ENCODE peak calls at places on chromosomes 16 and 17, in four cellular contexts. H is HS-27A; S is CD4-positive, CD25-positive, alpha-beta regulatory T cell; X is tibial artery. R is an unnamed sample.

GRCh38 chr16:27197004-27197403 is 6.3 kb upstream of the KDM8 start:
- DNase-seq in H (no peak), S (no peak), X (no peak), R (no peak)

GRCh38 chr17:62967111-62967449 is 1.0 kb downstream of the TANC2 start:
- DNase-seq in H (no peak), S (no peak), X (no peak), R (no peak)

GRCh38 chr16:2043980-2044451 is 3.6 kb downstream of the NTHL1 start:
- DNase-seq in H (no peak), S (no peak), X (no peak), R (no peak)

GRCh38 chr17:8475227-8475626 is 39.5 kb downstream of the NDEL1 start:
- DNase-seq in H (no peak), S (no peak), X (no peak), R (no peak)

GRCh38 chr16:67183-67791 is 5.1 kb downstream of the RHBDF1 start:
- DNase-seq in H (no peak), S (no peak), X (no peak), R (no peak)

GRCh38 chr16:4796982-4797804 is 2.0 kb downstream of the SMIM22 start:
- DNase-seq in H (no peak), S (no peak), X (no peak), R (no peak)

GRCh38 chr17:79658811-79659207 is 48.0 kb upstream of the RBFOX3 start:
- DNase-seq in H (no peak), S (no peak), X (no peak), R (no peak)

GRCh38 chr17:67467500-67468481 is 90.7 kb downstream of the PITPNC1 start:
- DNase-seq in H (no peak), S (no peak), X (no peak), R (no peak)

GRCh38 chr16:86498155-86498651 is 12.1 kb upstream of the FOXF1 start:
- DNase-seq in H (no peak), S (no peak), X (no peak), R (no peak)

GRCh38 chr17:6098050-6098449 is 27.9 kb downstream of the WSCD1 start:
- DNase-seq in H (no peak), S (no peak), X (peak; percentile 9), R (no peak)